ENCODE peak calls at places on chromosomes 11 and 22, in four cellular contexts. R is mammary epithelial cell, E is colonic mucosa, X is HCT116. W is an unnamed sample.

GRCh38 chr11:46285594-46286033 is 8.2 kb downstream of the CREB3L1 start:
- DNase-seq in R (no peak), E (no peak), X (no peak), W (no peak)

GRCh38 chr22:38569181-38569971 is 607 bp downstream of the DMC1 start:
- DNase-seq in R (no peak), E (no peak), X (no peak), W (no peak)

GRCh38 chr11:121754603-121755002 is 301.8 kb upstream of the SORL1-AS1 start:
- DNase-seq in R (no peak), E (no peak), X (no peak), W (no peak)

GRCh38 chr11:96260067-96260511 is 82.9 kb downstream of the MAML2 start:
- DNase-seq in R (no peak), E (peak), X (no peak), W (no peak)

GRCh38 chr11:9756461-9756860 is 92.6 kb downstream of the SWAP70 start:
- DNase-seq in R (peak), E (no peak), X (no peak), W (no peak)

GRCh38 chr22:22196018-22196533 is 48.5 kb upstream of the VPREB1 start:
- DNase-seq in R (no peak), E (no peak), X (no peak), W (no peak)

GRCh38 chr11:796565-797299 is 1.3 kb downstream of the SLC25A22 start:
- DNase-seq in R (no peak), E (peak), X (no peak), W (no peak)

GRCh38 chr22:39556970-39557811 is 13.4 kb upstream of the CACNA1I start:
- DNase-seq in R (no peak), E (no peak), X (no peak), W (no peak)

GRCh38 chr11:102241026-102241425 is 76.3 kb upstream of the BIRC3 start:
- DNase-seq in R (no peak), E (no peak), X (no peak), W (no peak)

GRCh38 chr11:11476971-11477645 is 124.1 kb upstream of the CSNK2A3 start:
- DNase-seq in R (peak), E (no peak), X (no peak), W (no peak)

GRCh38 chr11:2992234-2992999 is at the start of gene NAP1L4:
- DNase-seq in R (peak), E (peak), X (peak), W (peak)

GRCh38 chr11:26947379-26947844 is 46.5 kb upstream of the FIBIN start:
- DNase-seq in R (peak), E (peak), X (no peak), W (peak)

GRCh38 chr11:61058583-61059259 is 43.6 kb upstream of the CD5 start:
- DNase-seq in R (no peak), E (no peak), X (no peak), W (no peak)

GRCh38 chr11:12070446-12071267 is 39.7 kb upstream of the MICAL2 start:
- DNase-seq in R (no peak), E (no peak), X (no peak), W (peak)

GRCh38 chr11:94504689-94505293 is 7.5 kb upstream of the C11orf97 start:
- DNase-seq in R (peak), E (no peak), X (peak), W (no peak)

GRCh38 chr11:17298302-17298701 is 21.8 kb downstream of the NUCB2 start:
- DNase-seq in R (no peak), E (no peak), X (no peak), W (no peak)

GRCh38 chr11:122853971-122854446 is 15.7 kb downstream of the CRTAM start:
- DNase-seq in R (peak), E (peak), X (peak), W (peak)

GRCh38 chr22:49995413-49996191 is 17.0 kb downstream of the IL17REL start:
- DNase-seq in R (no peak), E (peak), X (no peak), W (no peak)

GRCh38 chr22:46614070-46614931 is 5.9 kb upstream of the GRAMD4 start:
- DNase-seq in R (no peak), E (no peak), X (no peak), W (no peak)

GRCh38 chr22:29480512-29481264 is 670 bp downstream of the NEFH start:
- DNase-seq in R (peak), E (no peak), X (no peak), W (no peak)

GRCh38 chr22:48171294-48171693 is 1408.8 kb downstream of the TBC1D22A start:
- DNase-seq in R (no peak), E (no peak), X (no peak), W (no peak)

GRCh38 chr11:13135385-13136271 is 126.5 kb downstream of the RASSF10 start:
- DNase-seq in R (peak), E (no peak), X (no peak), W (no peak)

GRCh38 chr22:21067901-21068680 is 22.3 kb downstream of the LRRC74B start:
- DNase-seq in R (no peak), E (no peak), X (no peak), W (no peak)

GRCh38 chr11:3197044-3197715 is 21.4 kb downstream of the MRGPRG start:
- DNase-seq in R (no peak), E (no peak), X (no peak), W (no peak)

GRCh38 chr11:63599211-63600122 is 14.8 kb downstream of the PLAAT3 start:
- DNase-seq in R (peak), E (no peak), X (no peak), W (no peak)

GRCh38 chr11:57781529-57781943 is 19.9 kb downstream of the CTNND1 start:
- DNase-seq in R (peak), E (peak), X (peak), W (peak)

GRCh38 chr22:34068011-34068410 is 147.7 kb upstream of the LARGE1 start:
- DNase-seq in R (no peak), E (no peak), X (no peak), W (no peak)

GRCh38 chr11:93187290-93187689 is 10.5 kb downstream of the SLC36A4 start:
- DNase-seq in R (no peak), E (no peak), X (no peak), W (no peak)

GRCh38 chr11:103881518-103882070 is 154.8 kb upstream of the DDI1 start:
- DNase-seq in R (no peak), E (no peak), X (no peak), W (no peak)

GRCh38 chr11:104946907-104947306 is 21.5 kb downstream of the CASP4 start:
- DNase-seq in R (peak), E (peak), X (peak), W (peak)

GRCh38 chr11:109644158-109644557 is 222.2 kb downstream of the C11orf87 start:
- DNase-seq in R (no peak), E (no peak), X (no peak), W (no peak)

GRCh38 chr11:92738281-92738680 is 231.2 kb upstream of the MTNR1B start:
- DNase-seq in R (no peak), E (no peak), X (no peak), W (no peak)

GRCh38 chr11:73810637-73811036 is 23.0 kb downstream of the MRPL48 start:
- DNase-seq in R (no peak), E (no peak), X (no peak), W (no peak)

GRCh38 chr11:24082860-24083259 is 414.0 kb upstream of the LUZP2 start:
- DNase-seq in R (no peak), E (no peak), X (no peak), W (no peak)

GRCh38 chr22:30170126-30170525 is 76.4 kb downstream of the LIF start:
- DNase-seq in R (no peak), E (no peak), X (no peak), W (no peak)

GRCh38 chr11:70078095-70078795 is at the start of gene ANO1:
- DNase-seq in R (no peak), E (no peak), X (no peak), W (no peak)
- H3K4me3 ChIP-seq in R (peak), E (no peak), X (peak), W (no peak)

GRCh38 chr11:86355256-86355655 is 19.4 kb upstream of the CCDC81 start:
- DNase-seq in R (no peak), E (no peak), X (no peak), W (no peak)

GRCh38 chr11:86365566-86365965 is 9.1 kb upstream of the CCDC81 start:
- DNase-seq in R (no peak), E (no peak), X (no peak), W (no peak)

GRCh38 chr11:86358720-86359119 is 16.0 kb upstream of the CCDC81 start:
- DNase-seq in R (no peak), E (no peak), X (no peak), W (no peak)

GRCh38 chr11:86363424-86363823 is 11.3 kb upstream of the CCDC81 start:
- DNase-seq in R (no peak), E (no peak), X (no peak), W (no peak)

DNA sequence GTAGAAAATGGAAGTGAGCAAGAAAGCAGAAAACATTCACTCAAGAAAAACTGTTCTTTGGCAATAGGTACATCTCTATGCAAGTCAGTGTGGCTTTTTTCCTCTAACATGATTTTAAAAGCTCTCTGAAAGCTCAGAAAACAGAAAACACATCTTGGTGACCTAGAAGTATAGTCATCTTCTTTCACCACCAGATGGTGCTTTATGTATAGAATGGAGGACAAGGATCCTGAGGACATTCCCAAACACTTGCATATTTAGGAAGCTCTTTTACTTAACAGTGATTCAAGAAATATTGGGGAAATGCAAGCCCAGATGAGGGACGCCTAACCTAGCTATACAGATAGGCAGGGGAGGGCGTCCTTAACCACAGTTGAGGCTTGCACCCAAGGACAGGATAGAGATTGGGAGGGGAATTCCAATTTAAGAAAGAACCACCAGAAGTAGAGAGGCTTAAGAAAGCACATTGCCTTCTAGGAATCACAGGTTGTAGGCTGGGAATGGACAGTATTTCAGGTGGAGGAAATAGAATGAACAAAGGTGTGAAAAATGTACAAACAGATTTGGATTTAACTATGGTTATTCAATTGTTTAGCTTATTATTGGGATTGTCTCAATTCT is 13.8 kb upstream of the CCDC81 start:
- DNase-seq in R (peak), E (no peak), X (peak), W (peak)
- TF ChIP-seq CTCF in R (peak), E (no peak), X (peak), W (peak)

GRCh38 chr11:75565916-75566762 is 4.1 kb downstream of the SERPINH1 start:
- DNase-seq in R (no peak), E (no peak), X (no peak), W (no peak)
- H3K4me3 ChIP-seq in R (no peak), E (no peak), X (no peak), W (no peak)

GRCh38 chr22:37508431-37508963 is 10.7 kb downstream of the CARD10 start:
- DNase-seq in R (no peak), E (no peak), X (no peak), W (no peak)
- TF ChIP-seq CTCF in R (no peak), E (peak), X (no peak), W (no peak)

DNA sequence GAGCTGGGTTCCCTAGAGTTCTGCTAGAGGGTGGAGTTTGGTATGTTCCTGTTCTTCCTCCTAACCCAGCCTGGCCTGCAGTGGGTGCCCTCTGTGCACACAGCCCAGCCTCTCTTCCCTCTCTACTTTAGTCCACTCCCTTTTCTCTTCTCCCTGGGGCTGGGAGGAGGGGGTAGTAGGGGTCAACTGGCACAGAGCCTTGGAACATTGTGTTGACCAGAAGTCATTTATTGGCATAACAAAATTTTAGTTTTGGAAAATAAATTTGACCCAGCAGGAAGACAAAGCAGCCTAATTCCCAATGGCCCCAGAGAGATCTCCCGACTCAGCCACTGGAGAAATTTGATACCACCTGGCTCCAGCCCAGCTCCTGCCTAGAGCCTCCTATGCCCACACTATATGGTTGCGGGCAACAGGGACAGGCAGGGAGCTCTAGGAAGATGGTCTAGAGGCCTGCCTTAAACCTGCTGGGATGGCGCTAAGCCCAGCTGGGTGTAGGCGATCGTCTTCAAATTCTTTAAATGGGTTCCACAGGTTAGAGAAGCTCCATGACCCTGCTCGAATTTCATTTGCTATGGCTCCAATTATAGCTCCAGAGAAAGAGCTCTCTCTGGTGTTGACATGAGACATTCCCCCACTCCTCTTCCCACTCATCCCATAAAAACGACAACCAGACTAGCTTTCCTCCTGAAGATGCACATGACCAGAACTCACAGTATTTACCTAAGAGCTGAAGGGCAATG is 9.9 kb downstream of the PCSK7 start:
- DNase-seq in R (peak), E (peak), X (no peak), W (peak)
- H3K4me3 ChIP-seq in R (no peak), E (no peak), X (no peak), W (no peak)

GRCh38 chr22:44071760-44072159 is 47.7 kb downstream of the PARVB start:
- DNase-seq in R (no peak), E (no peak), X (no peak), W (no peak)

GRCh38 chr22:44067901-44068300 is 43.8 kb downstream of the PARVB start:
- DNase-seq in R (no peak), E (no peak), X (no peak), W (no peak)

GRCh38 chr22:44070029-44070428 is 45.9 kb downstream of the PARVB start:
- DNase-seq in R (no peak), E (no peak), X (no peak), W (no peak)

GRCh38 chr22:44067033-44067432 is 42.9 kb downstream of the PARVB start:
- DNase-seq in R (no peak), E (no peak), X (no peak), W (no peak)

DNA sequence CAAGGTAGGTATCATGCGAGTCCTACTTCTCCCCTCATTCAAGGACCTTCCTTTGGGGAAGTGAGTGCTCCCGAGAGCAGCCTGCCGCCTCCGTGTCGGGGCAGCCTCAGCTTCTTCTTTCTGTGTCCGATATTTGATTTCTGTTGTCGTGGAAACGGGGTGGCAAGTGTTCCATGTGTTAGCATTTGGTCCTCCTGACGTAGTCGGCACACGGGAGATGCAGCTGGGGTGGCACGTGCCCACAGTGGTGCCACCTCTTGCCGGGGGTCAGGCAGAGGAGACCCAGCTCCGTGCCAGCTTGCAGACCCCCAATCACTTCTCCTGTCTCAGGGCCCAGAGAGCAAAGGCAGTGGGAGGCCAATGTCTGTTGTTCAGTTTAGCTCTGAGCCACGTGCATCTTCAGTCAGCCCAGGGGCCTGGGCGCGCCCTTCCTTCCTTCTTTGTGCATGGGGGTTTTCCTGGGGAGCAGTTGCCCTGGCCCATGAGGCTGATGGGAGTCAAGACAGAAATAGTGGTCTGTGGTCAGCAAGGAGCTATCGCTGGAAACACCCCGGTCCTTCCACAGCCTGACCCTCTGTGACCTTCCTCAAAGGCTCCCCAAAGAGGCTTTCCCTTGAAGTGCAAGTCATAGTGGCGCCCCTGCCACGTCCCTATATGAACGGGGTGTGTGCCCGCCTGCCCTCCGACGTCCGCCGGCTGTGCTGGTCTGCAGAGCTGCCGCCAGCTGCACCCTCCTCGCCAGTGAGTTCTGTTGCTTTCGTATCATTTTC is 44.5 kb downstream of the PARVB start:
- DNase-seq in R (no peak), E (no peak), X (no peak), W (no peak)
- TF ChIP-seq CTCF in R (no peak), E (no peak), X (no peak), W (no peak)

DNA sequence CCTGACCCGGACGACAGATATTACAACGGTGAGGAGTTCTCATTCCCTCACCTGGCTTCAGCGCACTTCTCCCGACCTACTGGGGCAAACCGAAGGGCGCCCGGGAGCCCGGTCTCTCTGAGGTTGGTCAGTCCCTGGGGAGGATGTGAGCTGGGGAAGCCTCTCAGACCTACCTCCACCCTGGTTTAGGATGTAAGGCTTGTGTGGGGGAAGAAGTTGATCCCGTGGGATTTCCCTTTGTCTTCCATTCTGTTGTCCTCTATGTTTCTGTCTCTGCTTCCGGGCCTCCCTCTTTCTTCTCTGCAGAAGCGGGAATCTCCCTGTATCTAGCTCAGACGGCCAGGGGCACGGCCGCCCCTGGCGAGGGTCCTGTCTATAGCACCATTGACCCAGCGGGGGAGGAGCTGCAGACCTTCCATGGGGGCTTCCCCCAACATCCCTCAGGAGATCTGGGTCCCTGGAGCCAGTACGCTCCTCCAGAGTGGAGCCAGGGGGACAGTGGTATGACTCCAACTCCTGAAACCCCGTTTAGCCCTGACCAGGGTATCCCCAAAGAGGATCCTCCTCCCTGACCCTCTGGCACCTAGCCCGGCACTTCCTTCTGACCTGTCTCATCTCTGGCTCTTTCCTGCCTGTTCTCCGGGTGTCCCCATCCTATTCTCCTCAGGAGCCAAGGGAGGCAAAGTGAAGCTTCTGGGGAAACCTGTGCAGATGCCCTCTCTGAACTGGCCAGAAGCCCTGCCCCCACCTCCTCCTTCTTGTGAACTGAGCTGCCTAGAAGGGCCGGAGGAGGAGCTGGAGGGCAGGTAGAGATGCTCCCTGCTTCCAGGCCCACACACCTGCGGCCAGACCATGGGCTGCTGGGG is 12.6 kb downstream of the ROBO3 start:
- DNase-seq in R (no peak), E (no peak), X (no peak), W (no peak)
- H3K4me3 ChIP-seq in R (peak), E (no peak), X (peak), W (no peak)

GRCh38 chr11:112805658-112806057 is 155.6 kb upstream of the NCAM1 start:
- DNase-seq in R (no peak), E (no peak), X (no peak), W (no peak)
- TF ChIP-seq CTCF in R (no peak), E (no peak), X (no peak), W (no peak)

W was measured in LNCaP clone FGC.